ENCODE peak calls at places on chromosomes 3 and 15, in six cellular contexts. One of them, this sample, is unnamed.
A peak's percentile ranks its signal among the peaks of the same experiment; 100 is the strongest.

GRCh38 chr15:65249641-65250040 is 37.0 kb downstream of the PARP16 start:
- DNase-seq in IMR-90: peak; percentile 30
- DNase-seq in GM12878: peak; percentile 38
- DNase-seq in HepG2: no peak
- DNase-seq in K562: no peak
- DNase-seq in A549: no peak
- DNase-seq in this sample: no peak

GRCh38 chr15:70453238-70453637 is 310.1 kb downstream of the UACA start:
- DNase-seq in A549: no peak
- DNase-seq in IMR-90: no peak
- DNase-seq in K562: no peak
- DNase-seq in HepG2: no peak
- DNase-seq in GM12878: no peak
- DNase-seq in this sample: no peak

GRCh38 chr15:63250312-63250965 is 27.0 kb upstream of the APH1B start:
- DNase-seq in K562: no peak
- DNase-seq in HepG2: no peak
- DNase-seq in GM12878: no peak
- DNase-seq in IMR-90: peak; percentile 98
- DNase-seq in A549: no peak
- DNase-seq in this sample: no peak

GRCh38 chr15:42891569-42891968 is 29.0 kb downstream of the TTBK2 start:
- DNase-seq in K562: no peak
- DNase-seq in GM12878: no peak
- DNase-seq in IMR-90: peak; percentile 25
- DNase-seq in HepG2: no peak
- DNase-seq in A549: no peak
- DNase-seq in this sample: no peak

GRCh38 chr3:41137686-41138111 is 61.6 kb upstream of the CTNNB1 start:
- DNase-seq in HepG2: no peak
- DNase-seq in GM12878: no peak
- DNase-seq in A549: no peak
- DNase-seq in K562: no peak
- DNase-seq in IMR-90: no peak
- DNase-seq in this sample: no peak

GRCh38 chr15:39624806-39625205 is 43.9 kb downstream of the THBS1 start:
- DNase-seq in HepG2: peak; percentile 50
- DNase-seq in A549: no peak
- DNase-seq in GM12878: peak; percentile 45
- DNase-seq in K562: no peak
- DNase-seq in IMR-90: peak; percentile 93
- DNase-seq in this sample: no peak

GRCh38 chr15:37098468-37099320 is 1.7 kb downstream of the MEIS2 start:
- DNase-seq in A549: peak; percentile 14
- DNase-seq in HepG2: no peak
- DNase-seq in IMR-90: peak; percentile 35
- DNase-seq in K562: peak; percentile 52
- DNase-seq in GM12878: no peak
- DNase-seq in this sample: no peak

GRCh38 chr3:131630812-131631211 is 128.0 kb upstream of the MRPL3 start:
- DNase-seq in A549: no peak
- DNase-seq in IMR-90: no peak
- DNase-seq in HepG2: no peak
- DNase-seq in K562: no peak
- DNase-seq in GM12878: no peak
- DNase-seq in this sample: no peak

GRCh38 chr15:100728371-100729201 is 126.2 kb downstream of the ASB7 start:
- DNase-seq in HepG2: no peak
- DNase-seq in A549: no peak
- DNase-seq in IMR-90: no peak
- DNase-seq in K562: no peak
- DNase-seq in GM12878: no peak
- DNase-seq in this sample: no peak

DNA sequence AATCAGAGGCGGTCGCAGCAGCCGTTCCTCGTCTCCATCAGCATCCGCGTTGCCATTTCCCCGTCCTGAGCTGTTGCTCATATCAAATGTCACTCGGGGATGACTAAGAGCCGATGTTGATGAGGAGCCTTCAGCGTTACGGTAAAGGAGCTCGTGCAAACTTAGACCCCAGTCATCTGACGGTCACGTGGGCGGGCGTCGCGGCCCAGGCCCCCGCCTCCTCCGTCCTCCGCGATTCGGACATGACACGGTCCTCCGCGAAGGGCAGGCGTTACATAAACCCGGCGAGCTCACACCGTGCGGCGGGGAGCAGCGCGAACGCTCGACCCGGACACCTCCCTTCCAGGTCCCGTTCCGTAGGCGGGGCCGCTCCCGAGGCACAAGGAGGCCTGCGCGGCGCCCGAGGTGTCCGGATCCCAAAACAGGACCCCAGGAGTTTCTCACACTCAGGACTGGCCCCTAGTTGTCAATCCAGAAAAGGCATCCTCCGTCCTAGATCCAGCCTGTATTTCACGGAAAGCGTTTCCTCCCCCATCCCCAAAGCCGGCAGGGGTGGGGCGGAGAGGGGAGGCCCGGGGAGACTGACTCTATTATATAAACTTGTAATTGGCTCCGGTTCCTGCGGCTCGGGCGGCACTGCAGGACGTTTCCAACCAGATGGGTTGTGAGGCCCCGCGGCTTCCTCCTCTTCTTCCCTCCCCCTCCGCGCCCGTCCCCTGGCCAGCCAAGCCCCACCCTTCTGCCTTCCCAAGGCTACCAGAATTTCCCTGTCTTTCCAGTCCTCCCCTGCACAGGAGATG is 100.0 kb upstream of the IGF1R start:
- DNase-seq in GM12878: no peak
- DNase-seq in A549: peak; percentile 72
- DNase-seq in K562: no peak
- DNase-seq in IMR-90: peak; percentile 73
- DNase-seq in HepG2: no peak
- DNase-seq in this sample: peak; percentile 72
- TF ChIP-seq BHLHE40 in GM12878: no peak
- TF ChIP-seq BHLHE40 in A549: no peak
- TF ChIP-seq BHLHE40 in K562: no peak
- TF ChIP-seq BHLHE40 in IMR-90: peak; percentile 52
- TF ChIP-seq BHLHE40 in HepG2: no peak
- TF ChIP-seq BHLHE40 in this sample: no peak

DNA sequence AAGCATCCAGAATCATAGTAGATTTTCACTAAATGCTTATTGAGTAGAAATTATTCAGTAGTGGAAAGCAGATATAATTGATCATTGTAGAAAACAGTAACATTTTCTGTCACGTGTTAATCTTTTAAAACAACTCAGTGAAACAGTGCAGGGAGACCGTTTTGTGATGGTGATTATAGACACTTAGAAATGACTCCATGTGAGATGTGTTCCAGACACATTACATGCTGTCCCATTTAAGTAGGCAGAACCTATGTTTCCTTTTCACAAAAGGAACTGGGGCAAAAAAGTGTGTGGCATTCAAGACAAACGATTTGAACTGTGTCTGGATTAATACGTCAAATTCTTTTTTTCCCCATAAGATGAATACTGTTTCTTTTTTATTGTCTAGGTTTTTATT is 126.5 kb downstream of the TCF12 start:
- DNase-seq in HepG2: no peak
- DNase-seq in A549: no peak
- DNase-seq in GM12878: no peak
- DNase-seq in IMR-90: no peak
- DNase-seq in K562: no peak
- DNase-seq in this sample: no peak
- TF ChIP-seq BHLHE40 in HepG2: no peak
- TF ChIP-seq BHLHE40 in A549: no peak
- TF ChIP-seq BHLHE40 in GM12878: no peak
- TF ChIP-seq BHLHE40 in IMR-90: no peak
- TF ChIP-seq BHLHE40 in K562: no peak
- TF ChIP-seq BHLHE40 in this sample: no peak

DNA sequence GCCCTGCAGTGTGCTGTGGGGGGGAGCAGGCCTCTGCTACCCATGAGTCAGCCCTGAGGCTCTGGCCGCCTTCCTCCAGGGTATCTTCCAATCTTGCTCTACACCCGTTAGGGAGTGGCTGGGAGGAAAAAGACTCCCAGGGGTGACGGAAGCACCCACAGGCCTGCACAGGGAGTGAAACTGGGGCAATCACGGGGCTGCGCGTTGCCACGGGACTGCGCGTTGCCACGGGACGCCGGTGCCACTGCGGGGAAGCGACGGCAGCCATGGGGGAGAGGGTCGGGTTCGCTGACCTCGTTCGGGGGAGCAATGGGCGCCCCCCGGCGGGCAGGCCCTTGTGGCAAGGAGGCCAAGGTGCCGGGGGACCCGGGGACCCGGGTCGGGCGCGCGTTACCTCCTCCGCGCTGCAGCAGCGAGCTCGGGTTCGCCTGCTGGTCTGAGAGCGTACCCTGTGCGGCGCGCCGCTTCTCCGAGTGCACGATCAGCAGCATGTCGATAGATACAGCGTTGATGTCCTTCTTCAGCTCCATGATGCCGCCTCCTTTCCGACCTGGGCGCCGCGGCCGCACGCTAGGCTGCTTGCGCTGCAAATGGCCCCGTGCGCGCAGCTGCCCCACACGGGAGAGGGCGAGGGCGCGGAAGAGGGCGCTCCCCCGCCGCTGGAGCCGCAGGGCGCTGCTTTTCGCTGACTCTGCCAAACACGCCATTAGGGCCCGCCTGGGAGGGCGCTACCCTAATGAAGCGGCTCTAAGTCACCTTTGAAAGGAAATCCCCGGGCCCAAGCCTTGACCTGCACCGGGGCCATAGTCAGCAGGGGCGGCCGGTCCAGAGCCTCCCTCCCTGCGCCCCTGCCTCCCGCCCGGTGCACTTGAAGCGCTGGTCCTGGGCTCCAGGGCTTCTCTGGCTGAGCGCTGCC is at the start of gene KY:
- DNase-seq in A549: peak; percentile 19
- DNase-seq in K562: no peak
- DNase-seq in IMR-90: peak; percentile 26
- DNase-seq in HepG2: no peak
- DNase-seq in GM12878: no peak
- DNase-seq in this sample: peak; percentile 46
- TF ChIP-seq BHLHE40 in A549: no peak
- TF ChIP-seq BHLHE40 in K562: no peak
- TF ChIP-seq BHLHE40 in IMR-90: no peak
- TF ChIP-seq BHLHE40 in HepG2: no peak
- TF ChIP-seq BHLHE40 in GM12878: no peak
- TF ChIP-seq BHLHE40 in this sample: no peak

DNA sequence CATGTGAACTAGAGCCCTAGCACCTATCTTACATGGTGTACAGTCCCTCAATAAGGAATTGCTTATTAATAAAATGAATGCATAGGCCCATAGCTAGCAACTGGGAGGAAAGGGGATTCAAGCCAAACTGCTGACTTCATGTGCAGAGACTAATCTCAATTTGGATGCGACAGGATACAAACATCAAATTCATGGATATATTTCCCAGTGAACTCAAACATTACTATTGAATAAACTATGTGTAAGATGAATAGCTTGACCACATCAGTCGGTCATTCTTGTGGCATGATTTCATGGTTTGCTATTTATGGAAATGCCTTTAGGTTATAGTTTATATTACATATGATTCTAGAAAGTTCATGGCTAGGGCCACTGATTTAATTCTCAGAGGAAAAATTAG is 268.6 kb upstream of the SLITRK3 start:
- DNase-seq in GM12878: no peak
- DNase-seq in HepG2: no peak
- DNase-seq in IMR-90: peak; percentile 88
- DNase-seq in A549: peak; percentile 17
- DNase-seq in K562: no peak
- DNase-seq in this sample: no peak
- TF ChIP-seq BHLHE40 in GM12878: no peak
- TF ChIP-seq BHLHE40 in HepG2: no peak
- TF ChIP-seq BHLHE40 in IMR-90: no peak
- TF ChIP-seq BHLHE40 in A549: no peak
- TF ChIP-seq BHLHE40 in K562: no peak
- TF ChIP-seq BHLHE40 in this sample: no peak

GRCh38 chr3:4743371-4743770 is 235.9 kb upstream of the BHLHE40 start:
- DNase-seq in A549: no peak
- DNase-seq in K562: no peak
- DNase-seq in GM12878: no peak
- DNase-seq in IMR-90: no peak
- DNase-seq in HepG2: no peak
- DNase-seq in this sample: no peak

GRCh38 chr3:4740397-4741105 is 238.7 kb upstream of the BHLHE40 start:
- DNase-seq in GM12878: no peak
- DNase-seq in A549: no peak
- DNase-seq in IMR-90: no peak
- DNase-seq in K562: no peak
- DNase-seq in HepG2: no peak
- DNase-seq in this sample: no peak

GRCh38 chr3:4742359-4742758 is 236.9 kb upstream of the BHLHE40 start:
- DNase-seq in K562: no peak
- DNase-seq in IMR-90: no peak
- DNase-seq in HepG2: no peak
- DNase-seq in A549: peak; percentile 52
- DNase-seq in GM12878: no peak
- DNase-seq in this sample: no peak

GRCh38 chr3:4741106-4741403 is 238.2 kb upstream of the BHLHE40 start:
- DNase-seq in A549: no peak
- DNase-seq in K562: no peak
- DNase-seq in IMR-90: no peak
- DNase-seq in GM12878: no peak
- DNase-seq in HepG2: no peak
- DNase-seq in this sample: no peak

DNA sequence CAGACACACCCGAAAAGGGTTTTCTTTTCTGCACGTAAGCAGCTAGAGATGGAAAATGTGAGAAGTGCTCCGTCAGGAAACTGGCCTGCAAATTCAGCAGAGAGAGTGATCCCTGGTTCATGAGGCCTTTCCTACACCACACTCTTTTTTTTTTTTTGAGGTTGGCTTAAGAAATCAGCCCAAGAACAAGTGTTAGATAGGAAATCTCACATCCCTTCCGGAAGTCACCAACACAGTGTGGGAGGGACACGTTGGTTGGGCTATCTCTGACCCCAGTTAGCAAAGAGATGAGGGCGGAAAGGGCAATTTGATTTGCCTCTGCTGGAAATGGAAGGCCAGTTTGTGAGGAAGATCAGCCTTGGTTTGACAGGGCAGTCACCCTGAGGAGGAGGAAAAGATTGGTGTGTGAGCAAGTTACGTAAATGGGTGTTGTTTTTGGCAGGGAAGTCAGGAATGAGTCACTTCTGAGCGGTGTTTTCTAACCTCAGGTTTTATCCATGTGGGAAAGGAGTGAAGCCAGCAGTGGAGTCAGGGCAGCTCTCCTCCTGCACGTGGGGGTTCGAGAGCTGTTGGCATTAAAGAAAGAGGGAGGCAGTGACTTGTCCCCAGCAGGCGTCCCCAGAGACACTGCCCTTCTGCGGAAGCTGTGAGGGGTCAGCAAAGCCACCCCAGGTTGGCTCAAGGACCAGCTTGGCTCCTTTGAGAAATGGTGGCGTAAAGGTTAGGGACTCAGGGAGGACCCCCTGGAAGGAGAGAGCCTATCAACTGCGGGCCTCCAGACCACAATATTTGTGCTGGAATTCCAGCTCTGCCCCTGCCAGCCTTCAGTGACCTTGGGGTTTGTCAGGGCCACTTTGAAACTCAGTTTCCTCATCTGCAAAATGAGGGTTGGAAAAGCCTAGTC is 237.6 kb upstream of the BHLHE40 start:
- DNase-seq in A549: peak; percentile 97
- DNase-seq in GM12878: no peak
- DNase-seq in IMR-90: peak; percentile 99
- DNase-seq in HepG2: peak; percentile 45
- DNase-seq in K562: peak; percentile 88
- DNase-seq in this sample: peak; percentile 28
- TF ChIP-seq BHLHE40 in A549: peak; percentile 28
- TF ChIP-seq BHLHE40 in GM12878: no peak
- TF ChIP-seq BHLHE40 in IMR-90: peak; percentile 91
- TF ChIP-seq BHLHE40 in HepG2: no peak
- TF ChIP-seq BHLHE40 in K562: peak; percentile 83
- TF ChIP-seq BHLHE40 in this sample: no peak

GRCh38 chr15:48418343-48418742 is 87.1 kb downstream of the DUT start:
- DNase-seq in GM12878: no peak
- DNase-seq in HepG2: no peak
- DNase-seq in IMR-90: no peak
- DNase-seq in A549: no peak
- DNase-seq in K562: no peak
- DNase-seq in this sample: no peak
- TF ChIP-seq BHLHE40 in GM12878: no peak
- TF ChIP-seq BHLHE40 in HepG2: no peak
- TF ChIP-seq BHLHE40 in IMR-90: no peak
- TF ChIP-seq BHLHE40 in A549: no peak
- TF ChIP-seq BHLHE40 in K562: no peak
- TF ChIP-seq BHLHE40 in this sample: no peak